ENCODE peak calls at places on chromosomes 4 and X, in ten cellular contexts. Q is AG04449; E is effector memory CD4-positive, alpha-beta T cell; Y is astrocyte of the spinal cord; V is cardiac fibroblast; J is NT2/D1; B is fibroblast of the aortic adventitia; U is GM23248; T is CD8-positive, alpha-beta memory T cell; F is pancreas. L is an unnamed sample.

GRCh38 chr4:77074961-77075855 is 581 bp downstream of the CCNI start:
- DNase-seq in F (peak; percentile 70), U (peak; percentile 78), T (peak; percentile 83), V (peak; percentile 67), E (peak; percentile 70), Q (no peak), Y (peak; percentile 76), J (no peak), B (peak; percentile 55), L (no peak)

GRCh38 chrX:110338850-110339373 is 19.7 kb upstream of the RTL9 start:
- DNase-seq in V (no peak), F (no peak), T (no peak), Q (no peak), E (no peak), J (no peak), B (no peak), Y (no peak), U (no peak), L (no peak)

GRCh38 chr4:154119317-154119716 is 330.4 kb upstream of the SFRP2 start:
- DNase-seq in V (peak; percentile 22), Q (no peak), Y (no peak), T (no peak), B (no peak), F (no peak), U (peak; percentile 42), E (no peak), J (no peak), L (no peak)

GRCh38 chrX:51614353-51614752 is 4.4 kb downstream of the CENPVL3 start:
- DNase-seq in T (peak; percentile 4), B (peak; percentile 70), Q (no peak), U (peak; percentile 76), F (no peak), J (peak; percentile 13), Y (peak; percentile 16), V (peak; percentile 39), E (no peak), L (no peak)

GRCh38 chrX:52363247-52363883 is 5.5 kb upstream of the XAGE2 start:
- DNase-seq in E (no peak), F (no peak), T (no peak), Q (no peak), J (no peak), V (peak; percentile 4), B (peak; percentile 46), Y (no peak), U (peak; percentile 10), L (no peak)

GRCh38 chr4:177105526-177105925 is 204.1 kb upstream of the NEIL3 start:
- DNase-seq in F (no peak), T (no peak), E (no peak), Y (no peak), J (no peak), Q (no peak), U (peak; percentile 35), B (peak; percentile 84), V (no peak), L (no peak)

GRCh38 chrX:150874448-150874847 is 24.0 kb downstream of the CD99L2 start:
- DNase-seq in V (no peak), Y (no peak), J (no peak), T (no peak), U (no peak), E (no peak), Q (no peak), B (no peak), F (no peak), L (no peak)

GRCh38 chr4:147310312-147310711 is 170.6 kb upstream of the EDNRA start:
- DNase-seq in F (no peak), T (no peak), V (no peak), B (no peak), U (no peak), Q (no peak), J (no peak), Y (no peak), E (no peak), L (no peak)

GRCh38 chr4:90234916-90235547 is 107.8 kb downstream of the CCSER1 start:
- DNase-seq in T (no peak), Y (no peak), B (no peak), J (no peak), V (no peak), F (no peak), U (no peak), E (no peak), Q (no peak), L (no peak)

GRCh38 chrX:46165411-46165810 is 379.8 kb downstream of the ZNF674 start:
- DNase-seq in E (no peak), F (no peak), V (peak; percentile 56), Q (peak; percentile 14), Y (peak; percentile 42), J (no peak), B (peak; percentile 80), U (peak; percentile 73), T (no peak), L (no peak)

DNA sequence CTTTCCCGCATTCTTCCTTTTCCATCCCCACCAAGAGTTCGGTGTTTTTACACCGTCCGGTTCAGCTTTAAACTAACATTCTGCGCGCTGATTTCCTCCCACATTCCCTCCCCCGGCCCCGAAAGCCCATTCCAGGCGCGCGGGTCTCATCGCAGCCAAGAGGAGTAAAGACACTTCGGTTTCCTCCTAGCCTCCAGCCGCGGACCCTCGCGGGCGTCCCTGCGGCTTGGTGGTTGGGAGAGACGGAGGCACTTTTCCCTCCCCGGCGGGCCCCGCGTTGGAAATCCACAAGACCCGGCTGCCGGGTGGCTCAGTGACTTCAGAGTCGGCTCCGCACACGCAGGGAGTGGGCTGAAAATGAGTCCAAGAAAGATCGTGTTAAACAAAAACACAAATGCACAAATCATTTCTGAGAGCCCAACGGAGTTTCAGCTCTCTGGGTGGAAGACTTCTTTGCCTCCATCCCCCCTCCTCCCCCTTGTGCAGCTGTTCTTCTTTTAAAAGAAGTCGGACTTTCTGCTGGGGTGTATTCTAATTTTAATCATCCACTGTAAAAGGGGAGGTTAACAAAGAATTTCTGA is 2.0 kb upstream of the ARX start:
- DNase-seq in T (no peak), J (no peak), U (no peak), B (no peak), Q (no peak), F (no peak), Y (no peak), E (no peak), V (no peak), L (no peak)
- H3K4me3 ChIP-seq in T (no peak overlapping the region), J (no peak overlapping the region), U (no peak overlapping the region), B (no peak overlapping the region), Q (no peak overlapping the region), F (no peak overlapping the region), Y (no peak overlapping the region), E (no peak overlapping the region), V (no peak overlapping the region), L (no peak overlapping the region)

GRCh38 chrX:9293051-9293496 is 171.8 kb upstream of the TBL1X start:
- DNase-seq in Y (no peak), V (no peak), F (no peak), Q (no peak), E (no peak), T (no peak), B (no peak), J (peak; percentile 72), U (no peak), L (no peak)
- H3K4me3 ChIP-seq in Y (no peak overlapping the region), V (no peak overlapping the region), F (no peak overlapping the region), Q (no peak overlapping the region), E (no peak overlapping the region), T (no peak overlapping the region), B (no peak overlapping the region), J (no peak overlapping the region), U (no peak overlapping the region), L (no peak overlapping the region)

GRCh38 chrX:103584606-103585005 is 709 bp upstream of the TCEAL4 start:
- DNase-seq in F (no peak), V (no peak), B (no peak), Q (no peak), Y (peak; percentile 2), J (no peak), U (no peak), T (no peak), E (no peak), L (no peak)

GRCh38 chrX:103585421-103586313 is at the start of gene TCEAL4:
- DNase-seq in V (no peak), Q (no peak), F (peak; percentile 58), U (peak; percentile 64), B (peak; percentile 21), E (no peak), Y (no peak), T (no peak), J (peak; percentile 15), L (no peak)

GRCh38 chrX:103586314-103586646 is 965 bp downstream of the TCEAL4 start:
- DNase-seq in F (no peak), U (peak; percentile 37), V (no peak), J (no peak), Q (no peak), Y (no peak), E (no peak), T (no peak), B (peak; percentile 10), L (no peak)

DNA sequence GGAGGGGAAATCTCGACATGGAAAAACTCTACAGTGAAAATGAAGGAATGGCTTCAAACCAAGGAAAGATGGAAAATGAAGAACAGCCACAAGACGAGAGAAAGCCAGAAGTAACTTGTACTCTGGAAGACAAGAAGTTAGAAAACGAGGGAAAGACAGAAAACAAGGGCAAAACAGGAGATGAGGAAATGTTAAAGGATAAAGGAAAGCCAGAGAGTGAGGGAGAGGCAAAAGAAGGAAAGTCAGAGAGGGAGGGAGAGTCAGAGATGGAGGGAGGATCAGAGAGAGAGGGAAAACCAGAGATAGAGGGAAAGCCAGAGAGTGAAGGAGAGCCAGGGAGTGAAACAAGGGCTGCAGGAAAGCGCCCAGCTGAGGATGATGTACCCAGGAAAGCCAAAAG is 1.3 kb downstream of the TCEAL4 start:
- DNase-seq in B (no peak), Q (no peak), Y (no peak), E (no peak), V (no peak), U (no peak), J (no peak), F (no peak), T (no peak), L (no peak)
- H3K4me3 ChIP-seq in B (peak overlapping the region; percentile 77), Q (peak overlapping the region; percentile 73), Y (peak overlapping the region; percentile 67), E (no peak overlapping the region), V (peak overlapping the region; percentile 73), U (peak overlapping the region; percentile 80), J (peak overlapping the region; percentile 87), F (peak overlapping the region; percentile 25), T (no peak overlapping the region), L (peak overlapping the region; percentile 70)

GRCh38 chrX:103063918-103064434 is at the start of gene BEX1:
- DNase-seq in V (peak; percentile 64), E (no peak), B (peak; percentile 1), F (peak; percentile 44), T (peak; percentile 5), Y (peak; percentile 3), U (peak; percentile 69), J (peak; percentile 52), Q (peak; percentile 3), L (no peak)
- H3K4me3 ChIP-seq in V (peak within 1 kb of the TSS; percentile 50), E (no peak within 1 kb of the TSS), B (peak within 1 kb of the TSS; percentile 9), F (peak within 1 kb of the TSS; percentile 26), T (no peak within 1 kb of the TSS), Y (peak within 1 kb of the TSS; percentile 22), U (peak within 1 kb of the TSS; percentile 63), J (peak within 1 kb of the TSS; percentile 69), Q (peak within 1 kb of the TSS; percentile 53), L (no peak within 1 kb of the TSS)

L was measured in keratinocyte.